ENCODE peak calls at places on chromosomes 3 and 15, in four cellular contexts. J is M059J, O is PC-9, S is progenitor cell of endocrine pancreas. X is an unnamed sample.

GRCh38 chr15:64865998-64866520 is 24.3 kb downstream of the PLEKHO2 start:
- DNase-seq in J (peak; percentile 98), O (no peak), S (no peak), X (peak; percentile 99)

GRCh38 chr3:174639970-174640369 is 219.2 kb upstream of the NAALADL2 start:
- DNase-seq in J (no peak), O (no peak), S (no peak), X (no peak)

GRCh38 chr15:63727542-63727941 is 106.2 kb downstream of the HERC1 start:
- DNase-seq in J (no peak), O (no peak), S (no peak), X (no peak)

GRCh38 chr15:68491415-68492106 is 59.6 kb upstream of the ITGA11 start:
- DNase-seq in J (no peak), O (no peak), S (no peak), X (no peak)

GRCh38 chr15:39167114-39168058 is 413.5 kb upstream of the THBS1 start:
- DNase-seq in J (no peak), O (no peak), S (no peak), X (no peak)

GRCh38 chr3:45554001-45554691 is 40.4 kb upstream of the LIMD1 start:
- DNase-seq in J (peak; percentile 51), O (no peak), S (no peak), X (peak; percentile 73)

GRCh38 chr15:58549780-58550064 is 117.9 kb downstream of the LIPC start:
- DNase-seq in J (no peak), O (no peak), S (no peak), X (no peak)

GRCh38 chr3:15299036-15299435 is 33.4 kb downstream of the SH3BP5 start:
- DNase-seq in J (no peak), O (no peak), S (no peak), X (no peak)

GRCh38 chr3:40229963-40230362 is 79.5 kb upstream of the EIF1B start:
- DNase-seq in J (no peak), O (no peak), S (no peak), X (no peak)

GRCh38 chr15:92451225-92451825 is 57.6 kb downstream of the ST8SIA2 start:
- DNase-seq in J (peak; percentile 96), O (peak; percentile 43), S (no peak), X (peak; percentile 75)

GRCh38 chr3:13713396-13713795 is 164.5 kb downstream of the FBLN2 start:
- DNase-seq in J (no peak), O (no peak), S (peak; percentile 4), X (no peak)

GRCh38 chr3:128488995-128489859 is 3.8 kb downstream of the GATA2 start:
- DNase-seq in J (peak; percentile 80), O (peak; percentile 41), S (no peak), X (peak; percentile 81)

GRCh38 chr15:59154268-59154667 is 49.3 kb downstream of the CCNB2 start:
- DNase-seq in J (no peak), O (no peak), S (no peak), X (no peak)

GRCh38 chr3:149783576-149783975 is 8.8 kb downstream of the ANKUB1 start:
- DNase-seq in J (peak; percentile 91), O (peak; percentile 79), S (no peak), X (peak; percentile 83)

GRCh38 chr3:29694783-29695182 is 413.9 kb downstream of the RBMS3 start:
- DNase-seq in J (peak; percentile 94), O (peak; percentile 85), S (no peak), X (peak; percentile 95)

GRCh38 chr3:195731356-195731960 is 10.7 kb downstream of the MUC20 start:
- DNase-seq in J (no peak), O (no peak), S (no peak), X (no peak)

GRCh38 chr15:31102374-31103342 is 1.1 kb upstream of the TRPM1 start:
- DNase-seq in J (no peak), O (no peak), S (no peak), X (no peak)

GRCh38 chr15:63077952-63078351 is 35.4 kb downstream of the TPM1 start:
- DNase-seq in J (no peak), O (no peak), S (no peak), X (no peak)